ENCODE peak calls at places on chromosomes 16 and 17, in five cellular contexts. Y is upper lobe of right lung, M is A549, X is endodermal cell, O is uterus. N is an unnamed sample.

GRCh38 chr16:69724981-69725479 is 1.3 kb downstream of the NQO1 start:
- DNase-seq in O (no peak), Y (no peak), X (peak; percentile 55), M (no peak), N (no peak)

GRCh38 chr17:73743802-73744201 is 99.6 kb upstream of the SDK2 start:
- DNase-seq in O (no peak), Y (no peak), M (no peak), X (no peak), N (no peak)

GRCh38 chr17:35187481-35187880 is 6.7 kb downstream of the SLC35G3 start:
- DNase-seq in X (no peak), M (no peak), Y (no peak), O (no peak), N (no peak)

GRCh38 chr16:19804538-19805323 is 79.9 kb downstream of the GPRC5B start:
- DNase-seq in X (peak; percentile 70), Y (no peak), M (no peak), O (no peak), N (no peak)

GRCh38 chr16:29729116-29729521 is 16.7 kb downstream of the C16orf54 start:
- DNase-seq in M (peak; percentile 83), Y (peak; percentile 48), O (no peak), X (peak; percentile 70), N (no peak)

GRCh38 chr16:29710227-29711219 is 31.5 kb downstream of the QPRT start:
- DNase-seq in M (peak; percentile 73), Y (peak; percentile 16), X (peak; percentile 72), O (no peak), N (no peak)

GRCh38 chr17:16923097-16923903 is 48.6 kb downstream of the TNFRSF13B start:
- DNase-seq in Y (peak; percentile 53), O (no peak), M (no peak), X (peak; percentile 42), N (no peak)

GRCh38 chr17:27379863-27380533 is 76.2 kb upstream of the KSR1 start:
- DNase-seq in O (peak; percentile 73), Y (peak; percentile 85), X (peak; percentile 31), M (no peak), N (no peak)

GRCh38 chr17:7886227-7887037 is 2.2 kb upstream of the CHD3 start:
- DNase-seq in X (peak; percentile 85), O (peak; percentile 52), Y (no peak), M (peak; percentile 69), N (peak; percentile 36)

GRCh38 chr17:2101448-2102257 is 46.8 kb downstream of the HIC1 start:
- DNase-seq in M (no peak), O (peak; percentile 48), Y (peak; percentile 88), X (no peak), N (no peak)

GRCh38 chr16:54466233-54466632 is 179.6 kb upstream of the IRX3 start:
- DNase-seq in Y (no peak), O (no peak), X (no peak), M (no peak), N (no peak)

DNA sequence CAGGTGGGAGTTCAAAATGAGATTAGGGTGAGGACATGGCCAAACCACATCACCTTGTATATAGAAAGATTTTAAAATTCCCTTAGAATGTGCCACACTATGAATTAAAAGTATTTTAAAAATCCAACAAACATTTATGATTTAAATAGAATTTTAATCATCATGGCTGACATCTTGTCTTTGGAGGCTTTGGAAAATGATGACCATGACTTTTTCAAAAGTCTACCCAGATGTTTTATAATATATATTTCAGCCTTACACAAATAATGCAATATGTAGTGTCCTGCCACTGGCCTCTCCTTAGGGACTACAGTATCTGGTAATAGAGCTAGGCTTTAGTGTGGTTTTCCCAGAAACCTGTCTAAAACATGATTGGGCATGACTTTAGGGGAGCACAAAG is 1353.4 kb upstream of the GOT2 start:
- DNase-seq in M (no peak), Y (no peak), X (no peak), O (no peak), N (no peak)
- H3K9me3 ChIP-seq in M (no peaks in the 10 kb centered on the region), Y (no peaks in the 10 kb centered on the region), X (peaks cover 30% of the 10 kb centered on the region), O (no peaks in the 10 kb centered on the region), N (no peaks in the 10 kb centered on the region)

GRCh38 chr17:69869667-69870066 is 205.4 kb upstream of the KCNJ16 start:
- DNase-seq in O (no peak), M (no peak), X (no peak), Y (no peak), N (no peak)

GRCh38 chr17:69872675-69873262 is 202.3 kb upstream of the KCNJ16 start:
- DNase-seq in O (no peak), M (no peak), X (no peak), Y (no peak), N (no peak)

GRCh38 chr17:69871318-69871717 is 203.7 kb upstream of the KCNJ16 start:
- DNase-seq in M (no peak), Y (no peak), O (no peak), X (no peak), N (no peak)

GRCh38 chr17:69870751-69871199 is 204.2 kb upstream of the KCNJ16 start:
- DNase-seq in X (peak; percentile 52), O (no peak), Y (no peak), M (no peak), N (no peak)

DNA sequence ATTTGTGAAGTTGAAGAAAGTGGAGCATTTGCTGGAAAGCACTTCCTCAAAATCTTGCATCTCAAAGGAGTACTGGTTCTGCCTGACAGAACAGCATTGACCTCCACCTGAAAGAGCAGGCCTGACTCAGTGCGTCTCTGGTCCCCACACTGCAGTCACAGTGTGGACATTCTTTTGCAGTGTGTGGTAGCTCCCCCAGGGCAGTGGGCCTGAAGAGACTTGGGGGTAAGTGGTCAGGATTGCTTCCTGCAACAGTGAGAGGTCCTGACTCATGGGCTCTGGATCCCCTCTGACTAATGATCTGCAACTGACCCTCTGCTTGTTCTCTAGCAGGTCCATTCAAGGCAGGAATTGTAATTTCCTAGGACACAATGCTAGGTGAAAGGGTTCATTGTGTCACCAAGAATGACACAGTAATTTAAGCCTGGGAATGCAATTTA is 204.9 kb upstream of the KCNJ16 start:
- DNase-seq in Y (no peak), M (no peak), X (peak; percentile 54), O (no peak), N (no peak)
- H3K9me3 ChIP-seq in Y (no peaks in the 10 kb centered on the region), M (no peaks in the 10 kb centered on the region), X (peaks cover 7% of the 10 kb centered on the region), O (no peaks in the 10 kb centered on the region), N (no peaks in the 10 kb centered on the region)

DNA sequence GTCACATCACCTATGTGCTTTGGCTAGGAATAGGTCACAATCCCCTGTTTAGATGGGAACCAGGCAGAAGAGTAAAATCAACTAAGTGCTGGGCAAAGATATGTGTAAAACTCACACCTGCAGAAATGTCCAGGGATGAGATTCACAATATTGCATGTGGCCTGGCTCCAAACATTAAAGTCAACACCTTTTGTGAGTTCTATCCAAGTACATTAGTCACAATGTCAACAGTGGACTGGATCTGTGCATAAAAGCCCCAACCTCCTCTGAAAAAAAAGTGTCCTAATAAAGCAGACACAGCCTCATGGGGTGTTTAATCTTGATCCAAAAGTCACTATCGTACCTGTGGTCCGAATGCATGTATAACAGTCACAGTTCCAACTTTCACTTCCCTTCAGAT is 1990.3 kb downstream of the TP53TG3F start:
- DNase-seq in O (no peak), M (no peak), X (no peak), Y (no peak), N (no peak)
- H3K9me3 ChIP-seq in O (no peaks in the 10 kb centered on the region), M (peaks cover 9% of the 10 kb centered on the region), X (peaks cover 96% of the 10 kb centered on the region), Y (peaks cover 20% of the 10 kb centered on the region), N (no peaks in the 10 kb centered on the region)

GRCh38 chr16:86824751-86825310 is 246.5 kb downstream of the FOXL1 start:
- DNase-seq in M (no peak), Y (no peak), O (no peak), X (peak; percentile 81), N (no peak)
- H3K9me3 ChIP-seq in M (no peaks in the 10 kb centered on the region), Y (no peaks in the 10 kb centered on the region), O (no peaks in the 10 kb centered on the region), X (no peaks in the 10 kb centered on the region), N (no peaks in the 10 kb centered on the region)

GRCh38 chr16:89990799-89991198 is 28.5 kb downstream of the DBNDD1 start:
- DNase-seq in M (no peak), Y (no peak), O (no peak), X (no peak), N (no peak)

GRCh38 chr16:89996178-89996489 is 23.1 kb downstream of the DBNDD1 start:
- DNase-seq in O (no peak), M (no peak), X (no peak), Y (no peak), N (no peak)

GRCh38 chr16:89993971-89994370 is 25.3 kb downstream of the DBNDD1 start:
- DNase-seq in Y (no peak), O (no peak), M (no peak), X (no peak), N (no peak)

GRCh38 chr16:89993377-89993776 is 25.9 kb downstream of the DBNDD1 start:
- DNase-seq in Y (no peak), X (no peak), O (no peak), M (no peak), N (no peak)

DNA sequence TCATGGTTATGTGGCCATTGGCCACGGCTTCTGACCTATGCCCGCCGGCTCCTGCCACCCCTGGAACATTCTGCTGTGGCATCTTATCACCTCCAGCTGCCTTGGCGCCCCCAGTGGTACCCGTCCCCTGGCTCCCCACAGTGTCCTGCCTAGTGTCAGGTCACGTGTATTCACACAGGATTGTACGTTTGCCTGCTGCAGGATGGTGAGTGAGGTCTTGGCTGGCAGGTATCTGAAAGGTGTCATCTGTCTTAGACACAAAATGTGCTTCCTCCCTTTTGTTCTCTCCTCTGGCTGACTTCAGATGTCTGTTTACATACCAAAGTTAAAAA is 24.9 kb downstream of the DBNDD1 start:
- DNase-seq in M (no peak), Y (no peak), O (no peak), X (no peak), N (no peak)
- H3K9me3 ChIP-seq in M (peaks cover 56% of the 10 kb centered on the region), Y (no peaks in the 10 kb centered on the region), O (no peaks in the 10 kb centered on the region), X (peaks cover 35% of the 10 kb centered on the region), N (peaks cover 3% of the 10 kb centered on the region)

N was measured in T-helper 17 cell.